ENCODE peak calls at places on chromosomes 6 and 20, in six cellular contexts. A is H1, S is trophoblast cell, T is H9, R is neuronal stem cell, I is IMR-90. C is an unnamed sample.

GRCh38 chr6:30647802-30648460 is 998 bp downstream of the C6orf136 start:
- DNase-seq in T (no peak), R (no peak), A (no peak), S (no peak), I (no peak), C (no peak)

GRCh38 chr20:49697071-49697470 is 16.6 kb downstream of the B4GALT5 start:
- DNase-seq in S (no peak), A (no peak), T (no peak), R (no peak), I (no peak), C (no peak)

GRCh38 chr6:166419268-166419667 is 36.5 kb upstream of the MPC1 start:
- DNase-seq in S (no peak), A (no peak), R (no peak), I (peak), T (no peak), C (peak)

GRCh38 chr6:110714143-110714542 is 101.1 kb downstream of the CDK19 start:
- DNase-seq in I (peak), S (no peak), A (no peak), T (no peak), R (no peak), C (no peak)

GRCh38 chr6:149859938-149860337 is 4.2 kb downstream of the LRP11 start:
- DNase-seq in T (no peak), R (no peak), S (no peak), I (no peak), A (no peak), C (no peak)

GRCh38 chr6:148779142-148779562 is 32.3 kb downstream of the UST start:
- DNase-seq in S (peak), I (peak), R (no peak), A (no peak), T (no peak), C (peak)

GRCh38 chr6:28312939-28313338 is 23.0 kb downstream of the ZSCAN31 start:
- DNase-seq in T (peak), S (no peak), R (no peak), I (no peak), A (no peak), C (no peak)

GRCh38 chr6:44594471-44594870 is 207.0 kb downstream of the CDC5L start:
- DNase-seq in T (peak), S (peak), A (peak), I (no peak), R (peak), C (no peak)

GRCh38 chr20:3473944-3474343 is 3.1 kb downstream of the ATRN start:
- DNase-seq in A (no peak), S (no peak), I (no peak), R (no peak), T (no peak), C (no peak)
- H4K91ac ChIP-seq in A (no peak), S (no peak), I (no peak), R (no peak), T (no peak), C (no peak)

GRCh38 chr6:52545050-52545843 is 31.6 kb downstream of the TRAM2 start:
- DNase-seq in I (peak), R (no peak), S (peak), T (no peak), A (no peak), C (no peak)
- H2BK120ac ChIP-seq in I (peak), R (no peak), S (no peak), T (no peak), A (no peak), C (no peak)

GRCh38 chr6:11858439-11858838 is 79.8 kb upstream of the ADTRP start:
- DNase-seq in T (no peak), S (no peak), R (no peak), I (no peak), A (no peak), C (no peak)

GRCh38 chr6:11853678-11854417 is 75.2 kb upstream of the ADTRP start:
- DNase-seq in S (no peak), R (no peak), I (peak), A (no peak), T (no peak), C (peak)

GRCh38 chr6:11852061-11852619 is 73.5 kb upstream of the ADTRP start:
- DNase-seq in A (no peak), R (peak), I (no peak), S (no peak), T (no peak), C (no peak)

GRCh38 chr6:11854418-11855165 is 76.0 kb upstream of the ADTRP start:
- DNase-seq in I (peak), A (no peak), R (no peak), S (peak), T (no peak), C (peak)

GRCh38 chr6:11855743-11856142 is 77.1 kb upstream of the ADTRP start:
- DNase-seq in S (no peak), T (no peak), R (no peak), A (no peak), I (no peak), C (no peak)
- H4K91ac ChIP-seq in S (no peak), T (no peak), R (no peak), A (no peak), I (no peak), C (no peak)

GRCh38 chr6:105810105-105810921 is 275.8 kb upstream of the PRDM1 start:
- DNase-seq in T (no peak), A (no peak), I (peak), R (no peak), S (peak), C (peak)
- H2BK120ac ChIP-seq in T (no peak), A (no peak), I (peak), R (no peak), S (no peak), C (no peak)

DNA sequence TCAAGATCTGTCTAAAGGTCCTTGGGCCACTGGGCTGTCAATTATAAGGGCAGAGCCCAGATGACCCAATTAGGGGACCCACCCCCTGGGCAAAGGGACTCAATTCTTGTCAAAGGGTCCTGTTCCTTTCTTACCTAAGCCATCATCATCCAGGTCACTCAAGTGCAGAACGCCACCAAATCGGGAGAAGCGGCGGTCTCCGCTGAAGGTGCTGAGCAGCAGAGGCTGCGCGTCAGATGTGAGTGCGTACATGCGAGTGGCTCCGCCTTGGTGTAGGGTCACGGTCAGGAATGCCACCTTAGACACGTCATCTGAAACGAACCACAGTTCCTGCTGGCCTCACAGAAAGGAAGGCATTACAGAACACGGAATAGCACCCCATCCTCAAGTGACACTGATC is 34.2 kb downstream of the MRS2 start:
- DNase-seq in T (no peak), R (no peak), A (no peak), I (no peak), S (no peak), C (no peak)
- H4K91ac ChIP-seq in T (no peak), R (no peak), A (no peak), I (no peak), S (no peak), C (no peak)

GRCh38 chr6:13423292-13423691 is 64.1 kb downstream of the GFOD1 start:
- DNase-seq in S (no peak), R (no peak), I (no peak), A (no peak), T (peak), C (no peak)
- H2BK120ac ChIP-seq in S (peak), R (no peak), I (no peak), A (peak), T (no peak), C (no peak)

GRCh38 chr6:116126032-116126431 is at the start of gene COL10A1:
- DNase-seq in T (no peak), S (no peak), A (no peak), R (no peak), I (no peak), C (no peak)
- H4K91ac ChIP-seq in T (no peak), S (no peak), A (no peak), R (no peak), I (no peak), C (no peak)

DNA sequence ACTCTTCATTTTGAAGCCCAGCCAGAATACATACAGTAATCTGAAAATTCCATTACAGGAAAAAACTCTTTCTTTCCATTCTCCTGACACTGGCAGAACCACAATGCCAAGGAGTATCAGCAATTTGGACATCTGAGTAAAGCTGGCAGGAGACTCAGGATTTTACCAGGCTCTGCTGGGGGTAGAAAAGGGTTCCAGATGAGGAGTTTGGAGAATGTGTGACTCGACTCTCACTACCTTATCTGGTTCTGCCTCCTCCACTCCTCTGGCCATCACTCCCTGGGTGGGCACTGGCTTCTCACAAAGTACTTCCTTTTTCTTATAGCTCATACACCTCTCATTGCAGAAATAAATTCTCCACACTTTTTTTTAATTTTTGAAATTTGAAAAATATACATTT is 10.6 kb upstream of the WFDC8 start:
- DNase-seq in I (no peak), T (no peak), A (no peak), S (no peak), R (no peak), C (no peak)
- H2BK120ac ChIP-seq in I (no peak), T (no peak), A (no peak), S (no peak), R (no peak), C (no peak)

GRCh38 chr20:38633577-38634093 is 32.0 kb downstream of the ARHGAP40 start:
- DNase-seq in A (peak), T (peak), R (peak), I (peak), S (peak), C (peak)
- H4K91ac ChIP-seq in A (no peak), T (no peak), R (no peak), I (no peak), S (no peak), C (no peak)